ENCODE peak calls at places on chromosomes 12 and 14, in seven cellular contexts. K is lower leg skin, B is PC-3, W is mammary epithelial cell, S is WERI-Rb-1, A is left ventricle myocardium inferior, E is AG09309. Z is an unnamed sample.

GRCh38 chr14:95609398-95609990 is 74.6 kb downstream of the GLRX5 start:
- DNase-seq in S (peak), K (no peak), B (peak), E (no peak), A (no peak), W (peak), Z (peak)

GRCh38 chr14:23346693-23347405 is 5.8 kb downstream of the SLC22A17 start:
- DNase-seq in E (no peak), K (no peak), W (no peak), S (no peak), B (no peak), A (no peak), Z (no peak)

GRCh38 chr12:119835068-119835467 is 42.1 kb downstream of the CIT start:
- DNase-seq in W (no peak), B (peak), E (no peak), A (no peak), K (no peak), S (peak), Z (peak)

GRCh38 chr12:116533343-116534248 is 25.6 kb upstream of the MAP1LC3B2 start:
- DNase-seq in W (no peak), K (peak), E (no peak), B (peak), A (peak), S (peak), Z (peak)

GRCh38 chr14:33839193-33840076 is 111.4 kb downstream of the EGLN3 start:
- DNase-seq in S (peak), B (peak), E (no peak), W (peak), A (no peak), K (peak), Z (peak)

GRCh38 chr14:20781805-20782204 is 737 bp downstream of the RNASE6 start:
- DNase-seq in K (no peak), A (no peak), B (no peak), S (no peak), W (no peak), E (no peak), Z (no peak)

GRCh38 chr12:82708056-82708455 is 21.4 kb downstream of the TMTC2 start:
- DNase-seq in W (no peak), A (no peak), S (no peak), B (no peak), E (no peak), K (no peak), Z (peak)

GRCh38 chr14:79544671-79545070 is 666.6 kb downstream of the DIO2 start:
- DNase-seq in S (no peak), E (peak), A (no peak), K (no peak), B (peak), W (no peak), Z (peak)

GRCh38 chr12:124565656-124566180 is 1.7 kb downstream of the NCOR2 start:
- DNase-seq in A (no peak), W (no peak), B (peak), K (no peak), E (no peak), S (no peak), Z (no peak)

GRCh38 chr12:118063567-118064391 is 2.8 kb upstream of the WSB2 start:
- DNase-seq in B (no peak), W (no peak), A (no peak), K (no peak), E (no peak), S (no peak), Z (peak)

GRCh38 chr12:2154050-2154449 is 101.3 kb downstream of the CACNA1C start:
- DNase-seq in A (no peak), B (no peak), E (no peak), W (no peak), S (no peak), K (no peak), Z (peak)

GRCh38 chr12:90791445-90791844 is 163.5 kb downstream of the CCER1 start:
- DNase-seq in A (no peak), B (no peak), E (no peak), S (no peak), W (no peak), K (no peak), Z (no peak)

GRCh38 chr14:99589031-99589441 is 15.0 kb downstream of the CCDC85C start:
- DNase-seq in B (no peak), E (no peak), S (peak), W (no peak), A (no peak), K (no peak), Z (no peak)

GRCh38 chr12:50964432-50964831 is 12.1 kb downstream of the HIGD1C start:
- DNase-seq in W (no peak), E (no peak), S (no peak), K (no peak), A (no peak), B (no peak), Z (no peak)

GRCh38 chr14:64705406-64706118 is 1.3 kb downstream of the PLEKHG3 start:
- DNase-seq in S (no peak), K (no peak), B (no peak), A (no peak), E (no peak), W (peak), Z (no peak)

GRCh38 chr12:16530268-16530865 is 75.6 kb downstream of the LMO3 start:
- DNase-seq in S (no peak), W (no peak), A (no peak), E (no peak), B (no peak), K (no peak), Z (no peak)

GRCh38 chr14:101002738-101003137 is 99.2 kb upstream of the RTL1 start:
- DNase-seq in A (no peak), S (no peak), E (no peak), K (no peak), B (no peak), W (no peak), Z (no peak)
- H3K4me3 ChIP-seq in A (no peak), S (no peak), E (no peak), K (no peak), B (no peak), W (no peak), Z (no peak)

DNA sequence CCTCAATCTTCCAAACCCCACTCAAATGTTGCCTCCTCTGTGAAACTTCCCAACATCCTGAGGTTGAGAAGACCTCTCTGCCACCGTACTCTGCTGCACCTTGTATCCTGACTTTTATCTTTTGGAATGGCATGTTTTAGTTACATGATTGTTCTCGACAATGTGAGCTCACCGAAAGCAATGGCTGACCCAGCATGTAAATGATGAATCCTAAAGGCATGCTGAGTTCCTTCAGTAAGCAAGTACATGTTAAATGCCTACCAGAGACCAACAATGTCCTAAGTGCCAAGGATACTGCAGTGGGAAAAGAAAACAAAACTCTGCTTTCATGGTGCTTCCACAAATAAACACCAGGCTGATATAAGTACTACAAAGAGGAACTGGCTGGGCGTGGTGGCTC is 13.7 kb downstream of the PPP1R13B start:
- DNase-seq in E (no peak), K (no peak), W (no peak), S (no peak), B (no peak), A (no peak), Z (no peak)
- TF ChIP-seq CTCF in E (no peak), K (no peak), W (no peak), S (no peak), B (no peak), A (no peak), Z (no peak)

GRCh38 chr14:36822671-36823070 is 161.0 kb downstream of the PAX9 start:
- DNase-seq in K (no peak), A (no peak), B (no peak), W (no peak), E (no peak), S (no peak), Z (no peak)
- H3K4me3 ChIP-seq in K (no peak), A (no peak), B (no peak), W (no peak), E (no peak), S (no peak), Z (no peak)

GRCh38 chr12:109741286-109741969 is 27.8 kb downstream of the FAM222A start:
- DNase-seq in W (no peak), E (no peak), B (no peak), K (no peak), S (peak), A (peak), Z (no peak)

GRCh38 chr12:109738878-109739665 is 25.4 kb downstream of the FAM222A start:
- DNase-seq in S (peak), E (no peak), B (peak), K (no peak), A (peak), W (no peak), Z (peak)

GRCh38 chr12:109738209-109738608 is 24.6 kb downstream of the FAM222A start:
- DNase-seq in B (no peak), S (peak), K (no peak), W (no peak), A (no peak), E (no peak), Z (no peak)

GRCh38 chr12:109740694-109741245 is 27.1 kb downstream of the FAM222A start:
- DNase-seq in B (no peak), A (peak), K (no peak), E (no peak), W (no peak), S (peak), Z (no peak)

DNA sequence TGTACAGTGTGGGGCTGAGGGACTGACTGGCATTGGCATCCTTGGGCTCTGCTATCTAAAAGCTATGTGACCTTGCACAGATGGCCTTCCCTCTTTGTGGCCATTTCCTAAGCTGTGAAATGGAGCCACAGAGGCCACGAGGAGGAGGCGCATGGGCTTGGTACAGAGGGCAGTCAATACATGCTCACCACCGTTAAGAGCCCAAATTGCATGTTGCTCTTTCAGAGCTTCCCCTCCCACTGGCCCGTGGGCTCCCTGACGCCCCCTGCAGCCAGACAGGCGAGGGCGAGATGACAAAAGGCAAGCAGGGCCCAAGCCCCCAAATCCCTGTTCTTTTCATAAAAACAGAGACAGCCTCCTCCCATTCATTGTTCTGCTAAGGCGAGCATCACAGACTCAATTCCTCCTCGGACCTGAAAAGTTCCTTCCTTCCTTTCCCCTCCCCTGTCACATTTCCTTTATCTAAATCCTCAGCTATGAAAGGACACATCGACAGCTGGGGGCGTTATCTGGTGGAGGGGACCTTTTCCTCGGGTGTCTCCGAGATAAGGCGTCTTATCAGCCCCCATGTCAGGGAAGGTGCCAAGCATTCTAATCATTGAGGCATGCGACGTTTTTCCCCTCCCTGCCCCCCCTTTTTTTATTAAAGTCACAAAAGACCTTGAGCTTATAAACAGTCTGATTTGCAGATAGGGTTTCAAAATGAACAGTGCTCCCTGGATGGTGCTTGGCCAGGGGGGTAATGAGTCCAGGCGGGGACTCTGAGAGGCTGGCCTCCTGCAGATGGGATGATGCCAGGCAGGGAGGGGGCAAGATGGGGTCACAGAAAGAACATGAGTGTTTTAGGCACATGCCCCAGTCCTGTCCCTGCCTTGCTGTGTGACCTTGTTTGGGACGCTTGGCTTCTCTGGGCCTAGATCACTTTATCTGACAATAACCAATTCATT is 26.4 kb downstream of the FAM222A start:
- DNase-seq in B (no peak), S (peak), W (no peak), A (peak), K (no peak), E (no peak), Z (no peak)
- TF ChIP-seq CTCF in B (peak), S (peak), W (no peak), A (peak), K (no peak), E (peak), Z (no peak)

GRCh38 chr12:111775205-111776193 is 8.8 kb downstream of the ALDH2 start:
- DNase-seq in B (peak), A (peak), S (no peak), W (peak), K (peak), E (no peak), Z (no peak)
- H3K4me3 ChIP-seq in B (no peak), A (peak), S (no peak), W (no peak), K (no peak), E (no peak), Z (no peak)

GRCh38 chr12:85076688-85077430 is 40.7 kb downstream of the LRRIQ1 start:
- DNase-seq in W (peak), B (peak), S (no peak), A (no peak), K (no peak), E (peak), Z (peak)
- TF ChIP-seq CTCF in W (peak), B (peak), S (peak), A (peak), K (no peak), E (peak), Z (no peak)

GRCh38 chr12:4293942-4294505 is 20.5 kb downstream of the CCND2 start:
- DNase-seq in W (no peak), S (peak), B (no peak), A (no peak), K (no peak), E (no peak), Z (no peak)
- H3K4me3 ChIP-seq in W (no peak), S (no peak), B (no peak), A (no peak), K (no peak), E (no peak), Z (no peak)

GRCh38 chr12:47376937-47377336 is 297.2 kb upstream of the AMIGO2 start:
- DNase-seq in E (no peak), B (peak), K (no peak), W (no peak), A (no peak), S (no peak), Z (no peak)

GRCh38 chr12:47378222-47378582 is 298.4 kb upstream of the AMIGO2 start:
- DNase-seq in A (no peak), E (no peak), K (no peak), W (no peak), B (no peak), S (no peak), Z (no peak)

GRCh38 chr12:47373554-47374150 is 293.9 kb upstream of the AMIGO2 start:
- DNase-seq in B (no peak), E (no peak), S (no peak), K (no peak), A (no peak), W (no peak), Z (no peak)

GRCh38 chr12:47378907-47379306 is 299.1 kb upstream of the AMIGO2 start:
- DNase-seq in A (no peak), E (no peak), W (no peak), S (no peak), K (no peak), B (peak), Z (no peak)

GRCh38 chr12:47377414-47378221 is 297.9 kb upstream of the AMIGO2 start:
- DNase-seq in A (peak), W (peak), B (peak), K (peak), S (no peak), E (peak), Z (peak)
- TF ChIP-seq CTCF in A (no peak), W (no peak), B (no peak), K (no peak), S (no peak), E (no peak), Z (no peak)

GRCh38 chr12:14900521-14901227 is 15.0 kb upstream of the MGP start:
- DNase-seq in E (no peak), K (no peak), A (no peak), W (no peak), B (no peak), S (no peak), Z (no peak)
- H3K4me3 ChIP-seq in E (no peak), K (no peak), A (no peak), W (no peak), B (no peak), S (no peak), Z (no peak)